ENCODE peak calls at places on chromosomes 16 and 17, in seven cellular contexts. Q is neural progenitor cell, R is body of pancreas, G is tibial artery, E is fibroblast of pulmonary artery, D is glutamatergic neuron, I is upper lobe of left lung. L is an unnamed sample.
A peak's percentile ranks its signal among the peaks of the same experiment; 100 is the strongest.

GRCh38 chr16:75361936-75362335 is 71.4 kb downstream of the CFDP1 start:
- DNase-seq in Q (no peak), R (no peak), G (no peak), E (no peak), D (no peak), I (no peak), L (no peak)

GRCh38 chr16:4558026-4558425 is 1.9 kb downstream of the C16orf96 start:
- DNase-seq in Q (no peak), R (no peak), G (no peak), E (no peak), D (no peak), I (no peak), L (no peak)

GRCh38 chr17:3588104-3588503 is 21.1 kb downstream of the TRPV1 start:
- DNase-seq in Q (no peak), R (no peak), G (no peak), E (no peak), D (no peak), I (no peak), L (no peak)

GRCh38 chr17:7834554-7834890 is 505 bp downstream of the KDM6B start:
- DNase-seq in Q (no peak), R (peak; percentile 61), G (no peak), E (no peak), D (peak; percentile 55), I (peak; percentile 89), L (peak; percentile 95)

GRCh38 chr17:10197721-10198508 is 491 bp downstream of the GAS7 start:
- DNase-seq in Q (peak; percentile 53), R (no peak), G (no peak), E (no peak), D (peak; percentile 59), I (no peak), L (peak; percentile 54)

GRCh38 chr16:7602424-7602935 is 269.8 kb downstream of the RBFOX1 start:
- DNase-seq in Q (no peak), R (no peak), G (no peak), E (no peak), D (no peak), I (no peak), L (no peak)

GRCh38 chr17:63647936-63648335 is 25.7 kb downstream of the MAP3K3 start:
- DNase-seq in Q (no peak), R (no peak), G (no peak), E (no peak), D (no peak), I (no peak), L (no peak)

GRCh38 chr17:57916925-57917858 is 38.0 kb downstream of the CUEDC1 start:
- DNase-seq in Q (no peak), R (no peak), G (no peak), E (no peak), D (no peak), I (peak; percentile 82), L (no peak)

GRCh38 chr16:81071816-81072215 is 5.2 kb downstream of the C16orf46 start:
- DNase-seq in Q (no peak), R (no peak), G (no peak), E (peak; percentile 14), D (no peak), I (no peak), L (peak; percentile 52)

GRCh38 chr16:11240636-11241473 is 15.1 kb downstream of the SOCS1 start:
- DNase-seq in Q (no peak), R (no peak), G (no peak), E (no peak), D (no peak), I (no peak), L (no peak)

GRCh38 chr16:60907645-60908044 is 1128.6 kb downstream of the CDH8 start:
- DNase-seq in Q (no peak), R (no peak), G (no peak), E (no peak), D (no peak), I (no peak), L (no peak)

GRCh38 chr17:1169471-1169908 is 10.3 kb downstream of the ABR start:
- DNase-seq in Q (no peak), R (no peak), G (no peak), E (no peak), D (no peak), I (no peak), L (no peak)

GRCh38 chr17:2814499-2815341 is 18.5 kb downstream of the RAP1GAP2 start:
- DNase-seq in Q (no peak), R (no peak), G (peak; percentile 28), E (no peak), D (no peak), I (peak; percentile 73), L (no peak)

GRCh38 chr16:31243734-31244670 is 15.8 kb upstream of the ITGAM start:
- DNase-seq in Q (no peak), R (no peak), G (no peak), E (no peak), D (no peak), I (no peak), L (peak; percentile 60)

GRCh38 chr16:31181102-31181830 is 1.3 kb downstream of the FUS start:
- DNase-seq in Q (peak; percentile 50), R (no peak), G (peak; percentile 52), E (peak; percentile 46), D (peak; percentile 22), I (peak; percentile 52), L (no peak)

GRCh38 chr16:10834766-10835165 is 16.2 kb upstream of the TVP23A start:
- DNase-seq in Q (no peak), R (no peak), G (no peak), E (no peak), D (no peak), I (no peak), L (no peak)

GRCh38 chr17:8481089-8481488 is 45.4 kb downstream of the NDEL1 start:
- DNase-seq in Q (no peak), R (no peak), G (no peak), E (no peak), D (no peak), I (no peak), L (no peak)

GRCh38 chr17:73697872-73698271 is 53.6 kb upstream of the SDK2 start:
- DNase-seq in Q (no peak), R (no peak), G (no peak), E (no peak), D (no peak), I (no peak), L (no peak)

GRCh38 chr17:81453049-81453448 is 57.8 kb downstream of the BAHCC1 start:
- DNase-seq in Q (no peak), R (no peak), G (no peak), E (no peak), D (no peak), I (no peak), L (no peak)

GRCh38 chr16:67548265-67549126 is 13.8 kb upstream of the CTCF start:
- DNase-seq in Q (no peak), R (no peak), G (no peak), E (no peak), D (no peak), I (no peak), L (no peak)

DNA sequence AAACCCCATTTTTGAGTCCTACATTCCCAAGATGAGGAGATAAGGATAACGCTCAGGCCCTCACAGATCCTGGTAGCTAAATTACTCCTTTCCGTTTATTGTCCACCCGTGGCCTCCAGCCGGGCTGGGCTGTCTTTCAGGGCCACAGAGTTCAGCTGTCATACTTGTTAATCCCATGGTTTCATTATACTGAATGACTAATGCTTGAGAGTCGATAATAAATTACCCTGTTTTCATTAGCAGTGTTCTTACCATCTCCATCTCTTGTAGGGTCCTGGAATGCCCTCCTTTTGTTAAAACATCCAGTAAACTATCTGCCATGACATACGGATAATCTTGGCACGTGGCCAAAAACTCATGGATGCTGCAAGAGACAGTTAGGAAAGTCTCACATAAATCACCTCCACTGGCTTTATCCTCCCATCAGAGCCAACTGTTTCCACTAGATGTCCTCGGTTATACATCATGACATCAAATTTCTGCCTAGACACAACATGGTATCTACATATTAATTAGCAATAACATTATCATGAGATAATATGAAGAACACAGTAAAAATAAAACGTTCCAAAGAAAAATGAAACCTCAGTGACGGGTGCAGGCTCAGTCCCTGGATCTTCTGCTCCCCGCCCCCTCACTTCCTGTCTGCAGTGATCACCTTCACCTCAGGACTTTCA is 45.3 kb downstream of the BRD7 start:
- DNase-seq in Q (no peak), R (no peak), G (no peak), E (peak; percentile 57), D (no peak), I (no peak), L (no peak)
- TF ChIP-seq CTCF in Q (peak; percentile 41), R (no peak), G (no peak), E (peak; percentile 20), D (no peak), I (no peak), L (no peak)

GRCh38 chr17:60899115-60899514 is 221.5 kb downstream of the BCAS3 start:
- DNase-seq in Q (no peak), R (no peak), G (no peak), E (no peak), D (no peak), I (no peak), L (no peak)

GRCh38 chr17:60901806-60902205 is 224.2 kb downstream of the BCAS3 start:
- DNase-seq in Q (no peak), R (no peak), G (no peak), E (peak; percentile 72), D (no peak), I (no peak), L (no peak)

GRCh38 chr17:60900688-60901087 is 223.0 kb downstream of the BCAS3 start:
- DNase-seq in Q (no peak), R (no peak), G (no peak), E (no peak), D (no peak), I (no peak), L (no peak)

GRCh38 chr17:60902399-60902798 is 224.7 kb downstream of the BCAS3 start:
- DNase-seq in Q (no peak), R (no peak), G (no peak), E (no peak), D (no peak), I (no peak), L (no peak)

GRCh38 chr17:60901222-60901621 is 223.6 kb downstream of the BCAS3 start:
- DNase-seq in Q (no peak), R (no peak), G (no peak), E (peak; percentile 25), D (no peak), I (no peak), L (no peak)
- TF ChIP-seq CTCF in Q (no peak), R (no peak), G (peak; percentile 25), E (peak; percentile 8), D (no peak), I (no peak), L (no peak)

GRCh38 chr16:85333744-85334640 is 221.7 kb upstream of the CIBAR2 start:
- DNase-seq in Q (no peak), R (no peak), G (no peak), E (no peak), D (no peak), I (peak; percentile 45), L (no peak)
- TF ChIP-seq CTCF in Q (no peak), R (no peak), G (no peak), E (no peak), D (no peak), I (no peak), L (no peak)

DNA sequence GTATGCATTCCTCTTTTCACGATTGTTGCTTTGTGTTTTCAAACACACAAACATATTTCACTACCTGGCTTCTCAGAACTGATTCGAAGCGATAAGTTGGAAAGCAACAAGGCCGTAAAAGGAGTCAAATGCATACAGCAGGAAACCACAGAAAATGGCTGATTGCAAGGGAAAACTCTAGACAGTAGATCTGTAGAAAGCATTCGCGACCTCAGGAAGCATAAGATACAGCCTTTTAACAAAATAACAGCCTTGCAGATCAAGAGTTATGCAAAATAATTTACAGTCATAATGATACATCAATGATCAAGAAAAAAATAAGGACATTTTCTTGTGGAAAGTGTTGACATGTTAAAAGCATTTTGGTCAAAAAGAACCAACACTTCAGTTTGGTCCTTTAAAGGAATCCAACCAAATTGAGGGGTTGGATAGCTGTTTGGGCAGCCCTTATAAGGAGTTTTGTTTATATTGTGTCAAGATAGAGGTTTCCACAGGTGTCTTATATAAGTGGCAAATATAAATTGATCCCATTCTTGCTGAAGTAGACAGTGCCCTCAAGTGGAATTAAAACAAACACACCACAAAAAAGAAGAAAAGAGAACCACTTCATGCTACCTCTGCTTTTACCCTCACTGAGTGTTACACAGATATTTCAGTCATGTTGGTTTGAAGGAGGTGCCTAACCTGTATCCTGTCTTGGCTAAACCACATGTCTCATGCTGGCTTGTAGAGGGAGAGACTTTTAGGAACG is 5.5 kb downstream of the CYLD start:
- DNase-seq in Q (no peak), R (no peak), G (no peak), E (peak; percentile 18), D (no peak), I (no peak), L (no peak)
- TF ChIP-seq CTCF in Q (peak; percentile 44), R (no peak), G (peak; percentile 12), E (peak; percentile 13), D (no peak), I (peak; percentile 26), L (peak; percentile 66)

L was measured in CD14-positive monocyte.